ENCODE peak calls at places on chromosomes 13 and 19, in eight cellular contexts. Z, B, K, Y, J, N, T and M are unnamed samples.

GRCh38 chr19:45780146-45780447 is 2.2 kb downstream of the DMPK start:
- DNase-seq in Y (no peak), Z (no peak), B (no peak), K (no peak), J (no peak), T (no peak), N (no peak), M (no peak)

GRCh38 chr13:44109986-44110640 is 230.4 kb downstream of the LACC1 start:
- DNase-seq in Z (no peak), J (no peak), B (no peak), K (no peak), T (no peak), Y (no peak), N (no peak), M (peak)

GRCh38 chr19:2477141-2477710 is 1.3 kb downstream of the GADD45B start:
- DNase-seq in Z (peak), Y (no peak), K (peak), B (peak), J (peak), N (peak), T (no peak), M (peak)

GRCh38 chr13:48334534-48335127 is 31.1 kb downstream of the RB1 start:
- DNase-seq in N (no peak), T (no peak), Z (no peak), K (peak), Y (no peak), J (peak), B (no peak), M (peak)

GRCh38 chr19:17234911-17235617 is 9.0 kb downstream of the OCEL1 start:
- DNase-seq in T (peak), J (peak), B (peak), N (peak), Z (peak), Y (no peak), K (peak), M (peak)

GRCh38 chr19:45404557-45405434 is at the start of gene PPP1R13L:
- DNase-seq in B (peak), K (peak), Z (peak), J (peak), N (no peak), Y (no peak), T (no peak), M (peak)

GRCh38 chr19:15399635-15400034 is 19.2 kb downstream of the AKAP8L start:
- DNase-seq in B (no peak), Z (no peak), N (no peak), T (no peak), J (no peak), Y (no peak), K (no peak), M (no peak)

GRCh38 chr13:75788494-75788991 is 152.4 kb downstream of the LMO7 start:
- DNase-seq in B (no peak), J (peak), T (no peak), Y (no peak), N (no peak), K (no peak), Z (no peak), M (peak)

GRCh38 chr13:76307157-76307556 is 579.0 kb downstream of the KCTD12 start:
- DNase-seq in Y (no peak), Z (no peak), J (peak), N (no peak), K (peak), B (no peak), T (no peak), M (peak)

GRCh38 chr19:44548736-44549135 is 19.3 kb upstream of the CEACAM20 start:
- DNase-seq in Z (no peak), J (peak), K (no peak), N (no peak), Y (no peak), B (no peak), T (no peak), M (no peak)

GRCh38 chr13:87810391-87810801 is 139.2 kb downstream of the SLITRK5 start:
- DNase-seq in Z (peak), T (no peak), Y (no peak), N (no peak), B (no peak), K (peak), J (no peak), M (peak)

GRCh38 chr13:67223024-67223423 is 7.1 kb downstream of the PCDH9 start:
- DNase-seq in Y (no peak), K (no peak), T (no peak), J (peak), N (no peak), Z (no peak), B (no peak), M (no peak)

GRCh38 chr13:101152184-101152583 is 264.1 kb downstream of the NALCN start:
- DNase-seq in N (no peak), B (no peak), J (no peak), T (no peak), K (peak), Z (no peak), Y (no peak), M (no peak)

GRCh38 chr13:101917833-101918755 is 465.6 kb downstream of the ITGBL1 start:
- DNase-seq in K (no peak), Y (no peak), Z (no peak), B (no peak), T (no peak), J (no peak), N (no peak), M (peak)

GRCh38 chr13:30376426-30377311 is 45.6 kb upstream of the UBE2L5 start:
- DNase-seq in B (peak), Y (no peak), Z (no peak), J (no peak), K (peak), T (peak), N (peak), M (no peak)

GRCh38 chr13:112102243-112102642 is 35.3 kb downstream of the SOX1 start:
- DNase-seq in K (peak), Y (no peak), J (no peak), N (no peak), T (no peak), Z (no peak), B (no peak), M (peak)

GRCh38 chr13:101892296-101892695 is 439.8 kb downstream of the ITGBL1 start:
- DNase-seq in Y (no peak), J (no peak), K (no peak), N (no peak), B (no peak), Z (no peak), T (no peak), M (peak)

GRCh38 chr19:40726279-40726678 is 9.4 kb downstream of the ITPKC start:
- DNase-seq in T (no peak), J (no peak), Z (no peak), B (no peak), N (no peak), Y (no peak), K (no peak), M (no peak)

GRCh38 chr13:101556676-101557121 is 104.2 kb downstream of the ITGBL1 start:
- DNase-seq in J (peak), K (no peak), Y (no peak), Z (no peak), B (no peak), N (no peak), T (no peak), M (peak)

GRCh38 chr13:27383104-27383921 is 41.1 kb upstream of the GTF3A start:
- DNase-seq in B (no peak), Y (no peak), T (no peak), J (no peak), Z (no peak), K (no peak), N (no peak), M (no peak)

GRCh38 chr13:52842440-52842839 is 6.0 kb downstream of the PCDH8 start:
- DNase-seq in T (no peak), K (no peak), Y (no peak), N (no peak), B (no peak), J (no peak), Z (no peak), M (no peak)

GRCh38 chr19:3708207-3708931 is at the start of gene TJP3:
- DNase-seq in J (no peak), Z (no peak), B (no peak), T (no peak), K (no peak), N (no peak), Y (no peak), M (peak)

GRCh38 chr19:12779162-12779993 is 4.0 kb upstream of the HOOK2 start:
- DNase-seq in N (no peak), J (peak), Y (no peak), K (peak), B (no peak), T (no peak), Z (no peak), M (peak)

GRCh38 chr13:26062853-26063444 is 11.1 kb upstream of the SHISA2 start:
- DNase-seq in J (peak), Y (no peak), K (peak), T (peak), B (peak), Z (peak), N (no peak), M (peak)

GRCh38 chr19:31334849-31335624 is 14.2 kb downstream of the TSHZ3 start:
- DNase-seq in N (no peak), K (no peak), T (no peak), J (peak), Y (no peak), B (no peak), Z (no peak), M (no peak)

GRCh38 chr13:73293902-73294523 is 235.2 kb downstream of the KLF5 start:
- DNase-seq in Y (no peak), N (no peak), K (no peak), B (no peak), T (no peak), Z (no peak), J (no peak), M (no peak)

GRCh38 chr13:29428310-29428991 is 167.0 kb downstream of the SLC7A1 start:
- DNase-seq in K (peak), B (no peak), Y (no peak), N (no peak), Z (peak), J (peak), T (no peak), M (peak)

GRCh38 chr13:110254151-110254679 is 52.7 kb downstream of the COL4A1 start:
- DNase-seq in J (peak), N (no peak), B (no peak), Y (no peak), K (no peak), Z (no peak), T (no peak), M (no peak)

GRCh38 chr19:35231956-35232746 is 3.6 kb upstream of the FAM187B start:
- DNase-seq in Y (no peak), J (no peak), K (no peak), Z (no peak), B (no peak), T (no peak), N (no peak), M (no peak)

GRCh38 chr13:27621116-27621365 is 651 bp upstream of the POLR1D start:
- DNase-seq in J (no peak), N (peak), T (no peak), K (no peak), Z (no peak), Y (no peak), B (no peak), M (no peak)

GRCh38 chr19:49689133-49690072 is at the start of gene ADM5:
- DNase-seq in Y (no peak), B (peak), T (no peak), K (peak), J (no peak), Z (peak), N (no peak), M (peak)

GRCh38 chr19:39936622-39937021 is 2.2 kb upstream of the FCGBP start:
- DNase-seq in K (no peak), T (no peak), J (no peak), Z (no peak), N (no peak), B (no peak), Y (no peak), M (no peak)

GRCh38 chr19:42657551-42657950 is 62.8 kb upstream of the CEACAM8 start:
- DNase-seq in K (no peak), B (no peak), N (no peak), Y (no peak), J (peak), T (no peak), Z (no peak), M (no peak)

GRCh38 chr13:109700176-109700575 is 86.2 kb downstream of the IRS2 start:
- DNase-seq in Z (peak), J (peak), T (no peak), Y (no peak), K (peak), B (no peak), N (no peak), M (peak)

GRCh38 chr13:58018865-58019264 is 387.3 kb downstream of the PCDH17 start:
- DNase-seq in Z (no peak), N (no peak), K (no peak), T (no peak), Y (no peak), J (no peak), B (no peak), M (no peak)